ENCODE peak calls at places on chromosomes 13 and 19, in four cellular contexts. One of them, this sample, is unnamed. For H3K36me3, the result is how much of the 10 kb centered on the place peaks cover.

GRCh38 chr13:31009166-31009565 is 76.7 kb downstream of the TEX26 start:
- DNase-seq in neural progenitor cell: no peak
- DNase-seq in spleen: no peak
- DNase-seq in colonic mucosa: no peak
- DNase-seq in this sample: no peak

GRCh38 chr13:21548577-21548976 is 55.4 kb downstream of the MICU2 start:
- DNase-seq in spleen: no peak
- DNase-seq in neural progenitor cell: no peak
- DNase-seq in colonic mucosa: no peak
- DNase-seq in this sample: no peak

GRCh38 chr13:29439601-29440381 is 155.7 kb downstream of the SLC7A1 start:
- DNase-seq in colonic mucosa: no peak
- DNase-seq in spleen: no peak
- DNase-seq in neural progenitor cell: no peak
- DNase-seq in this sample: no peak

GRCh38 chr13:108777421-108778420 is 148.3 kb downstream of the MYO16 start:
- DNase-seq in colonic mucosa: no peak
- DNase-seq in spleen: no peak
- DNase-seq in neural progenitor cell: peak
- DNase-seq in this sample: peak

GRCh38 chr13:58190578-58190977 is 559.0 kb downstream of the PCDH17 start:
- DNase-seq in spleen: no peak
- DNase-seq in colonic mucosa: no peak
- DNase-seq in neural progenitor cell: no peak
- DNase-seq in this sample: no peak

GRCh38 chr13:80109313-80109712 is 231.6 kb downstream of the SPRY2 start:
- DNase-seq in neural progenitor cell: no peak
- DNase-seq in spleen: no peak
- DNase-seq in colonic mucosa: no peak
- DNase-seq in this sample: no peak

GRCh38 chr19:6020166-6020967 is 42.4 kb upstream of the RANBP3 start:
- DNase-seq in spleen: peak
- DNase-seq in colonic mucosa: no peak
- DNase-seq in neural progenitor cell: no peak
- DNase-seq in this sample: no peak

GRCh38 chr13:62781866-62782265 is 1366.2 kb upstream of the PCDH20 start:
- DNase-seq in neural progenitor cell: no peak
- DNase-seq in spleen: no peak
- DNase-seq in colonic mucosa: no peak
- DNase-seq in this sample: no peak

GRCh38 chr19:51586799-51587198 is 15.7 kb downstream of the ZNF175 start:
- DNase-seq in colonic mucosa: no peak
- DNase-seq in neural progenitor cell: no peak
- DNase-seq in spleen: no peak
- DNase-seq in this sample: no peak
- H3K36me3 ChIP-seq in colonic mucosa: under half
- H3K36me3 ChIP-seq in neural progenitor cell: under half
- H3K36me3 ChIP-seq in spleen: under half
- H3K36me3 ChIP-seq in this sample: half or more

DNA sequence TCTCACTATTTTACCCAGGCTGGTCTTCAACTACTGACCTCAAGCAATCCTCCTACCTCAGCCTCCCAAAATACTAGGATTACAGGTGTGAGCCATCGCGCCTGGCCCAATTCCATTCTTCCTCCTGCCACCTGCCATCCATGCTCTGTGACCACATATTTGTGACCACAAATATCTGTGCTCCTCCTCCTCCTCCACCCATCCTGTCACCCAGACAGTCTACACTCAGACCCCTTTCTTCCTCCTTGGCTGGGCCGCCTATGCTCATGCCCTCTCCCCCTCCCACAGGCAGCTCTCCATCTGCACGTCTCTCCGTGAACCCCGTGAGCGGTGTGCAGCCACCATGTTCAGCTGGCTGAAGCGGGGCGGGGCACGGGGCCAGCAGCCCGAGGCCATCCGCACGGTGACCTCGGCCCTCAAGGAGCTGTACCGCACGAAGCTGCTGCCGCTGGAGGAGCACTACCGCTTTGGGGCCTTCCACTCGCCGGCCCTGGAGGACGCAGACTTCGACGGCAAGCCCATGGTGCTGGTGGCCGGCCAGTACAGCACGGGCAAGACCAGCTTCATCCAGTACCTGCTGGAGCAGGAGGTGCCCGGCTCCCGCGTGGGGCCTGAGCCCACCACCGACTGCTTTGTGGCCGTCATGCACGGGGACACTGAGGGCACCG is 3.2 kb downstream of the EHD2 start:
- DNase-seq in colonic mucosa: no peak
- DNase-seq in spleen: no peak
- DNase-seq in neural progenitor cell: no peak
- DNase-seq in this sample: no peak
- H3K27ac ChIP-seq in colonic mucosa: no peak
- H3K27ac ChIP-seq in spleen: peak
- H3K27ac ChIP-seq in neural progenitor cell: no peak
- H3K27ac ChIP-seq in this sample: no peak

DNA sequence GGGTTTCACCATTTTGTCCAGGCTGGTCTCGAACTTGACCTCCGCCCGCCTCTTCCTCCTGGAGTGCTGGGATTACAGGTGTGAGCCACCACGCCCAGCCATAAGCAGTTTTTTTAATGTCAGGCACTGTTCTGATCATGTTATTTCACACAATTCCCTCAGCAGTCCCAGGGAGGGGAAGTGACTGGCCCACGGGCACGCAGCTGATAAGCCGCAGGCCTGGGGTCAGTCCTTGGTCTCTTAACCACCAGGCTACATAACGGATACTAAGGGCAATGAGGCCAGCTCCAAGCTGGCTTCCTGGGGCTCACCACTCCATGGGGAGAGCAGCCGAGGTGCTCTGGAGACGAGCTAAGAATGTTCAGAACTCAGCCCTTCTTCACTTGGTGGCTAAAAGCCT is 13.5 kb downstream of the BRSK1 start:
- DNase-seq in neural progenitor cell: no peak
- DNase-seq in spleen: no peak
- DNase-seq in colonic mucosa: no peak
- DNase-seq in this sample: no peak
- H3K36me3 ChIP-seq in neural progenitor cell: under half
- H3K36me3 ChIP-seq in spleen: under half
- H3K36me3 ChIP-seq in colonic mucosa: under half
- H3K36me3 ChIP-seq in this sample: under half

GRCh38 chr13:19860884-19861655 is 2.4 kb downstream of the ZMYM5 start:
- DNase-seq in spleen: peak
- DNase-seq in colonic mucosa: no peak
- DNase-seq in neural progenitor cell: peak
- DNase-seq in this sample: peak

GRCh38 chr13:19864018-19864338 is 529 bp upstream of the ZMYM5 start:
- DNase-seq in spleen: no peak
- DNase-seq in colonic mucosa: peak
- DNase-seq in neural progenitor cell: no peak
- DNase-seq in this sample: peak

GRCh38 chr13:19862511-19863313 is 737 bp downstream of the ZMYM5 start:
- DNase-seq in spleen: peak
- DNase-seq in neural progenitor cell: peak
- DNase-seq in colonic mucosa: peak
- DNase-seq in this sample: peak

GRCh38 chr13:19863323-19864017 is at the start of gene ZMYM5:
- DNase-seq in colonic mucosa: peak
- DNase-seq in spleen: peak
- DNase-seq in neural progenitor cell: peak
- DNase-seq in this sample: peak

GRCh38 chr13:19861762-19862161 is 1.7 kb downstream of the ZMYM5 start:
- DNase-seq in spleen: no peak
- DNase-seq in colonic mucosa: no peak
- DNase-seq in neural progenitor cell: no peak
- DNase-seq in this sample: no peak
- H3K27ac ChIP-seq in spleen: peak
- H3K27ac ChIP-seq in colonic mucosa: peak
- H3K27ac ChIP-seq in neural progenitor cell: no peak
- H3K27ac ChIP-seq in this sample: peak

GRCh38 chr13:20017365-20017711 is 58.8 kb downstream of the ZMYM2 start:
- DNase-seq in colonic mucosa: no peak
- DNase-seq in neural progenitor cell: no peak
- DNase-seq in spleen: no peak
- DNase-seq in this sample: no peak

GRCh38 chr13:20016649-20017364 is 58.3 kb downstream of the ZMYM2 start:
- DNase-seq in neural progenitor cell: no peak
- DNase-seq in spleen: no peak
- DNase-seq in colonic mucosa: no peak
- DNase-seq in this sample: no peak

GRCh38 chr13:20019033-20019432 is 60.5 kb downstream of the ZMYM2 start:
- DNase-seq in spleen: no peak
- DNase-seq in colonic mucosa: no peak
- DNase-seq in neural progenitor cell: no peak
- DNase-seq in this sample: no peak

DNA sequence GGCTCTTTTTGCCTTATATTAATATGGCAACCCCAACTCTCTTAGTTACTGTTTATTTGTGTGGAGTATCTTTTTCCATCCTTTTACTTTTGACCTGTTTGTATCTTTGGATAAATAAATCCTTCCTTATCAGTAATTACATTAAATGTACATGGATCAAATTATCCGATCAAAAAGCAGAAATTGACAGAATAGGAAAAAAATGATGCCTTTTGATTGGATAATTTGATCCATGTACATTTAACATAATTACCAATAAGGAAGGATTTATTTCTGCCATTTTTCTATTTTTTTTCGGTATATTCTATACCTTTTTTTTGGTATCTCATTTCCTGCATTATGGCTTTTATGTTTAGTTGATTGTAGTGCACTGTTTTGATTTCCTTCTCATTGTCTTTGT is 57.2 kb downstream of the ZMYM2 start:
- DNase-seq in neural progenitor cell: no peak
- DNase-seq in spleen: no peak
- DNase-seq in colonic mucosa: no peak
- DNase-seq in this sample: no peak
- H3K36me3 ChIP-seq in neural progenitor cell: half or more
- H3K36me3 ChIP-seq in spleen: under half
- H3K36me3 ChIP-seq in colonic mucosa: under half
- H3K36me3 ChIP-seq in this sample: under half